ENCODE peak calls at places on chromosomes 4 and X, in seven cellular contexts. Q, O, E, P, Y, I and L are unnamed samples.

GRCh38 chr4:153117554-153117953 is 86.7 kb upstream of the TRIM2 start:
- DNase-seq in Q (no peak), O (no peak), E (no peak), P (no peak), Y (no peak), I (no peak), L (no peak)

GRCh38 chr4:87092389-87093141 is 127.9 kb downstream of the KLHL8 start:
- DNase-seq in Q (peak), O (no peak), E (peak), P (peak), Y (peak), I (peak), L (peak)

GRCh38 chr4:3096207-3096606 is 21.7 kb downstream of the HTT start:
- DNase-seq in Q (no peak), O (no peak), E (no peak), P (no peak), Y (no peak), I (no peak), L (no peak)

GRCh38 chr4:25020240-25020639 is 10.5 kb downstream of the LGI2 start:
- DNase-seq in Q (no peak), O (no peak), E (peak), P (no peak), Y (no peak), I (peak), L (peak)

GRCh38 chr4:176894498-176894897 is 101.8 kb upstream of the VEGFC start:
- DNase-seq in Q (no peak), O (no peak), E (no peak), P (no peak), Y (no peak), I (no peak), L (no peak)

GRCh38 chrX:130975947-130976346 is 72.9 kb upstream of the ENOX2 start:
- DNase-seq in Q (no peak), O (no peak), E (peak), P (peak), Y (peak), I (peak), L (peak)

GRCh38 chr4:71602271-71602890 is 181.5 kb downstream of the GC start:
- DNase-seq in Q (no peak), O (no peak), E (no peak), P (no peak), Y (no peak), I (no peak), L (peak)

GRCh38 chr4:145839151-145839550 is 99.5 kb downstream of the ZNF827 start:
- DNase-seq in Q (no peak), O (no peak), E (no peak), P (no peak), Y (peak), I (no peak), L (no peak)

GRCh38 chr4:88672987-88673386 is 24.6 kb downstream of the NAP1L5 start:
- DNase-seq in Q (no peak), O (no peak), E (peak), P (no peak), Y (peak), I (peak), L (peak)

GRCh38 chr4:20030108-20030507 is 221.6 kb upstream of the SLIT2 start:
- DNase-seq in Q (no peak), O (no peak), E (no peak), P (no peak), Y (no peak), I (no peak), L (no peak)

GRCh38 chr4:53647547-53647946 is 56.3 kb upstream of the LNX1 start:
- DNase-seq in Q (no peak), O (no peak), E (no peak), P (no peak), Y (no peak), I (no peak), L (no peak)

GRCh38 chrX:134406230-134406794 is 53.7 kb upstream of the HPRT1 start:
- DNase-seq in Q (no peak), O (no peak), E (no peak), P (no peak), Y (no peak), I (no peak), L (peak)

GRCh38 chr4:90857081-90857820 is 730.1 kb downstream of the CCSER1 start:
- DNase-seq in Q (no peak), O (no peak), E (no peak), P (no peak), Y (no peak), I (no peak), L (no peak)

GRCh38 chrX:73850124-73851013 is 287.4 kb downstream of the CHIC1 start:
- DNase-seq in Q (no peak), O (no peak), E (peak), P (peak), Y (peak), I (peak), L (peak)

GRCh38 chr4:47561331-47561730 is 76.3 kb downstream of the ATP10D start:
- DNase-seq in Q (no peak), O (no peak), E (no peak), P (peak), Y (no peak), I (no peak), L (no peak)

GRCh38 chrX:108601276-108601675 is 135.1 kb downstream of the IRS4 start:
- DNase-seq in Q (no peak), O (no peak), E (no peak), P (no peak), Y (no peak), I (no peak), L (no peak)

GRCh38 chr4:83011779-83012630 is 1.4 kb upstream of the LIN54 start:
- DNase-seq in Q (peak), O (no peak), E (peak), P (peak), Y (peak), I (peak), L (no peak)

GRCh38 chr4:159047478-159048165 is 55.3 kb upstream of the RAPGEF2 start:
- DNase-seq in Q (no peak), O (no peak), E (peak), P (peak), Y (no peak), I (peak), L (peak)

GRCh38 chr4:184826315-184827266 is 823 bp upstream of the ACSL1 start:
- DNase-seq in Q (peak), O (no peak), E (no peak), P (peak), Y (no peak), I (no peak), L (no peak)

GRCh38 chrX:24858004-24858746 is 157.6 kb downstream of the ARX start:
- DNase-seq in Q (no peak), O (no peak), E (peak), P (no peak), Y (no peak), I (peak), L (peak)

GRCh38 chrX:153885968-153886903 is at the start of gene L1CAM:
- DNase-seq in Q (no peak), O (no peak), E (no peak), P (no peak), Y (no peak), I (no peak), L (no peak)

GRCh38 chrX:153883163-153883843 is 2.7 kb downstream of the L1CAM start:
- DNase-seq in Q (no peak), O (no peak), E (no peak), P (no peak), Y (no peak), I (no peak), L (no peak)

GRCh38 chrX:153882557-153882956 is 3.4 kb downstream of the L1CAM start:
- DNase-seq in Q (no peak), O (no peak), E (no peak), P (no peak), Y (no peak), I (no peak), L (no peak)

GRCh38 chrX:153885208-153885787 is 675 bp downstream of the L1CAM start:
- DNase-seq in Q (no peak), O (no peak), E (no peak), P (no peak), Y (no peak), I (no peak), L (no peak)

GRCh38 chrX:153884136-153885076 is 1.6 kb downstream of the L1CAM start:
- DNase-seq in Q (no peak), O (no peak), E (no peak), P (no peak), Y (no peak), I (no peak), L (no peak)
- TF ChIP-seq CTCF in Q (no peak), O (no peak), E (no peak), P (no peak), Y (no peak), I (no peak), L (no peak)

DNA sequence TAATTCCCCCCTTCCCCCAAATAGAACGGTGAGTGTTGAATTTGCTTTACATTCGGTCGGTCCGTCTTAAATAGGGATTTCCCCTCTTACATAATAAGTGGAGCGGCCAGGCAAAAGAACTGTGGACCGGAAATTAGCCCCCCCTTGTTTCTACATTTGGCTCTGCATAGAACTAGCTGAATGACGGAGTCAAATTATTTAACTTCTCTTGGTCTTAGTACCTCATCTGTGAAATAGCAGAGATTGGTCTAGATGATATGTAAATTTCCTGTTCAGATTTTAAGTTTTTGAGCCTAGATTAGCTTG is 1.3 kb downstream of the SPATA18 start:
- DNase-seq in Q (no peak), O (no peak), E (no peak), P (peak), Y (peak), I (peak), L (peak)
- H3K4me3 ChIP-seq in Q (no peak), O (peak), E (peak), P (no peak), Y (peak), I (peak), L (peak)

GRCh38 chr4:129346760-129347159 is 250.8 kb downstream of the C4orf33 start:
- DNase-seq in Q (no peak), O (no peak), E (no peak), P (no peak), Y (no peak), I (no peak), L (no peak)

GRCh38 chr4:129345680-129346079 is 249.7 kb downstream of the C4orf33 start:
- DNase-seq in Q (no peak), O (no peak), E (no peak), P (no peak), Y (no peak), I (no peak), L (no peak)

GRCh38 chr4:129342820-129343219 is 246.9 kb downstream of the C4orf33 start:
- DNase-seq in Q (no peak), O (no peak), E (peak), P (no peak), Y (peak), I (peak), L (peak)

GRCh38 chr4:129344058-129344457 is 248.1 kb downstream of the C4orf33 start:
- DNase-seq in Q (no peak), O (no peak), E (peak), P (no peak), Y (peak), I (peak), L (peak)
- TF ChIP-seq CTCF in Q (peak), O (peak), E (peak), P (peak), Y (peak), I (peak), L (peak)

DNA sequence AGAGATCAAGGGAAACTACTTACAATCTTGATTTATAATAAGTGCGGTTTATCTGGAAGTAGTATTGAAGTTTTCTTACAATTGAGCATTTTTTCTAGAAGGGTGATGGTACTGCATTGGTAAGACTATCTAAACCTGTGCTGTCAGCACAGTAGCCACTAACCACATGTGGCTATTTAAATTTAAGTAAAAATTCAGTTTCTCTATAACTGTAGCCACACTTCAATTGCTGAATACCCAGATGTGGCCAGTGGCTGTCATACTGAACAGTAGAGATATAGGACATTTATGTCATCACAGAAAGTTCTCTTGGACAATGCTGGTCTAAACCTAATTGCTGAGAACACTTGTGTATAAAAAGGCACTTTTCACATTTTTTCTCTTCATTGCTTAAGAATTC is 222.7 kb downstream of the CBR4 start:
- DNase-seq in Q (no peak), O (no peak), E (no peak), P (no peak), Y (no peak), I (no peak), L (no peak)
- H3K4me3 ChIP-seq in Q (no peak), O (no peak), E (no peak), P (no peak), Y (no peak), I (no peak), L (no peak)

GRCh38 chrX:38052096-38052495 is 45.7 kb downstream of the SYTL5 start:
- DNase-seq in Q (no peak), O (no peak), E (peak), P (no peak), Y (peak), I (peak), L (peak)
- TF ChIP-seq CTCF in Q (no peak), O (no peak), E (no peak), P (no peak), Y (no peak), I (no peak), L (no peak)

GRCh38 chr4:115121351-115122043 is 8.1 kb upstream of the NDST4 start:
- DNase-seq in Q (no peak), O (no peak), E (no peak), P (no peak), Y (no peak), I (no peak), L (no peak)

GRCh38 chr4:115128037-115128436 is 14.6 kb upstream of the NDST4 start:
- DNase-seq in Q (no peak), O (no peak), E (no peak), P (no peak), Y (no peak), I (no peak), L (no peak)

GRCh38 chr4:115126487-115126886 is 13.1 kb upstream of the NDST4 start:
- DNase-seq in Q (no peak), O (no peak), E (no peak), P (no peak), Y (peak), I (no peak), L (no peak)
- H3K4me3 ChIP-seq in Q (no peak), O (no peak), E (no peak), P (no peak), Y (no peak), I (no peak), L (no peak)

GRCh38 chr4:2006956-2007653 is 1.7 kb downstream of the NELFA start:
- DNase-seq in Q (no peak), O (no peak), E (peak), P (peak), Y (no peak), I (no peak), L (no peak)

GRCh38 chr4:2008921-2009650 is at the start of gene NELFA:
- DNase-seq in Q (peak), O (peak), E (peak), P (peak), Y (peak), I (peak), L (peak)

GRCh38 chr4:2007804-2008670 is 737 bp downstream of the NELFA start:
- DNase-seq in Q (no peak), O (no peak), E (peak), P (no peak), Y (no peak), I (no peak), L (peak)

GRCh38 chr4:2008671-2008920 is 178 bp downstream of the NELFA start:
- DNase-seq in Q (no peak), O (no peak), E (no peak), P (peak), Y (no peak), I (no peak), L (no peak)

DNA sequence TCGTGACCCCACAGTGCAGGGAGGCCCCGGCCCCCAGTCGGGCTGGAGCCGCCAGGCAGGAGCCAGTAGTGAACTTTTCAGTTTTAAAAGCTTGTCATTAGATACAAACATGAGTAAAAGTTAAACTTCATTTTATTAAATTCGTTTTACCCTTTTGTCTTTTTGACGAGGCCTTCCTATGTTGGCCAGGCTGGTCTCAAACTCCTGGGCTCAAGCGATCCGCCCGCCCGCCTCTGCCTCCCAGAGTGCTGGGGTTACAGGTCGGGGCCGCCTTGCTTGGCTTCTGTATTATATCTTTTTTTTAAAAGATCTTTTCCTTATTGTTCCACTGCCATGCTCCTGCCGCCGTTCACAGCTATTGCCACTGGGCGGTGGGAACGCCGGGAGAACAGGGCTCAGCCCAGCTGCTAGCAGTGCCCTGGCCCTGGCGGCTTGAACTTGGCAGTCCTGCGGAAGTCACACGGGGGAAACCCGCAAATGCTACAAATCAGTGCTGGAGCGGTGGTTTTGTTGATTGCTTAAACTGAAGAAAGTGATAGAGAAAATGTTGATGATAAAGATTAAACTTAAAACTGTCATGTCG is 968 bp upstream of the NELFA start:
- DNase-seq in Q (peak), O (no peak), E (peak), P (peak), Y (peak), I (peak), L (peak)
- TF ChIP-seq CTCF in Q (peak), O (no peak), E (peak), P (no peak), Y (peak), I (peak), L (peak)